ENCODE peak calls at places on chromosomes 5 and 9, in six cellular contexts. M, H, N, U, W and D are unnamed samples.

GRCh38 chr9:36872641-36873040 is 161.4 kb downstream of the PAX5 start:
- DNase-seq in U (no peak), M (no peak), H (no peak), N (no peak), W (no peak), D (no peak)

GRCh38 chr5:177996660-177997318 is 747 bp upstream of the PROP1 start:
- DNase-seq in W (no peak), M (no peak), U (no peak), H (no peak), N (no peak), D (no peak)

GRCh38 chr5:158382473-158382872 is 523.5 kb upstream of the CLINT1 start:
- DNase-seq in M (peak; percentile 35), N (peak; percentile 97), W (peak; percentile 96), U (peak; percentile 98), H (no peak), D (no peak)

GRCh38 chr5:41863871-41864486 is 6.2 kb downstream of the OXCT1 start:
- DNase-seq in U (peak; percentile 35), W (no peak), N (no peak), M (no peak), H (no peak), D (no peak)

GRCh38 chr9:86766912-86767311 is 180.4 kb downstream of the GAS1 start:
- DNase-seq in U (peak; percentile 87), M (peak; percentile 95), H (no peak), N (peak; percentile 98), W (peak; percentile 68), D (peak; percentile 12)

GRCh38 chr5:168865973-168866372 is 286.8 kb upstream of the PANK3 start:
- DNase-seq in H (no peak), U (no peak), W (no peak), M (no peak), N (no peak), D (no peak)

GRCh38 chr9:119803679-119804078 is 434.4 kb upstream of the BRINP1 start:
- DNase-seq in U (no peak), H (no peak), N (no peak), M (no peak), W (no peak), D (no peak)

GRCh38 chr5:125311743-125312142 is 565.3 kb upstream of the ZNF608 start:
- DNase-seq in M (peak; percentile 64), W (peak; percentile 72), N (peak; percentile 89), U (peak; percentile 92), H (no peak), D (no peak)

GRCh38 chr5:1060535-1060981 is 51.3 kb downstream of the SLC12A7 start:
- DNase-seq in U (no peak), H (no peak), N (no peak), W (no peak), M (no peak), D (no peak)

GRCh38 chr9:107175039-107175438 is 108.0 kb upstream of the RAD23B start:
- DNase-seq in W (no peak), U (peak; percentile 35), N (no peak), H (no peak), M (no peak), D (no peak)

GRCh38 chr5:109329296-109330252 is 80.2 kb downstream of the PJA2 start:
- DNase-seq in H (no peak), W (no peak), N (peak; percentile 37), M (no peak), U (peak; percentile 77), D (no peak)

GRCh38 chr9:134413890-134414731 is 87.9 kb downstream of the RXRA start:
- DNase-seq in W (peak; percentile 64), U (peak; percentile 91), N (peak; percentile 95), H (no peak), M (no peak), D (no peak)

GRCh38 chr9:89825648-89826047 is 220.8 kb downstream of the GADD45G start:
- DNase-seq in H (no peak), W (no peak), N (no peak), M (no peak), U (no peak), D (no peak)

GRCh38 chr9:119959846-119960545 is 590.8 kb upstream of the BRINP1 start:
- DNase-seq in W (no peak), U (no peak), H (no peak), M (no peak), N (no peak), D (no peak)

GRCh38 chr5:80937591-80937990 is 22.6 kb upstream of the RASGRF2 start:
- DNase-seq in M (no peak), N (peak; percentile 65), W (no peak), H (no peak), U (peak; percentile 58), D (no peak)

GRCh38 chr9:84354035-84354434 is 13.5 kb upstream of the SLC28A3 start:
- DNase-seq in U (no peak), H (no peak), W (no peak), M (no peak), N (no peak), D (no peak)

GRCh38 chr5:149448831-149449714 is 70.0 kb upstream of the IL17B start:
- DNase-seq in U (peak; percentile 47), H (no peak), M (no peak), W (no peak), N (no peak), D (no peak)

GRCh38 chr9:6441269-6441668 is 28.3 kb downstream of the UHRF2 start:
- DNase-seq in H (no peak), U (peak; percentile 40), M (no peak), W (no peak), N (no peak), D (no peak)

GRCh38 chr5:148290271-148291195 is 21.7 kb upstream of the SPINK7 start:
- DNase-seq in U (peak; percentile 13), M (no peak), W (no peak), H (peak; percentile 5), N (peak; percentile 23), D (peak; percentile 34)

GRCh38 chr5:543755-544674 is 19.8 kb upstream of the SLC9A3 start:
- DNase-seq in M (no peak), N (no peak), H (no peak), U (no peak), W (no peak), D (peak; percentile 35)

GRCh38 chr9:126373241-126373640 is 46.6 kb downstream of the MVB12B start:
- DNase-seq in M (peak; percentile 62), W (no peak), N (peak; percentile 22), H (no peak), U (peak; percentile 70), D (peak; percentile 48)

GRCh38 chr5:133527311-133527710 is 85.0 kb downstream of the FSTL4 start:
- DNase-seq in N (no peak), H (no peak), M (no peak), W (no peak), U (peak; percentile 37), D (no peak)

GRCh38 chr9:4980046-4980727 is 4.9 kb upstream of the JAK2 start:
- DNase-seq in N (no peak), U (peak; percentile 14), M (peak; percentile 72), W (no peak), H (no peak), D (no peak)

GRCh38 chr9:12785251-12785880 is 10.5 kb downstream of the LURAP1L start:
- DNase-seq in N (peak; percentile 59), U (peak; percentile 28), M (peak; percentile 80), W (no peak), H (no peak), D (peak; percentile 45)

GRCh38 chr5:95590880-95591279 is 29.0 kb upstream of the GPR150 start:
- DNase-seq in N (no peak), M (no peak), U (no peak), W (no peak), H (no peak), D (no peak)

GRCh38 chr5:17365326-17365725 is 132.7 kb upstream of the TAF11L2 start:
- DNase-seq in N (no peak), U (no peak), W (no peak), H (no peak), M (no peak), D (no peak)

GRCh38 chr5:52657231-52657645 is 130.5 kb upstream of the ITGA1 start:
- DNase-seq in M (peak; percentile 43), N (peak; percentile 28), H (peak; percentile 30), U (peak; percentile 56), W (no peak), D (peak; percentile 64)

GRCh38 chr5:41835625-41836024 is 34.6 kb downstream of the OXCT1 start:
- DNase-seq in H (no peak), N (peak; percentile 83), W (peak; percentile 70), U (peak; percentile 88), M (no peak), D (no peak)

GRCh38 chr5:1093361-1093760 is 18.5 kb downstream of the SLC12A7 start:
- DNase-seq in U (no peak), M (no peak), H (no peak), W (no peak), N (no peak), D (no peak)

GRCh38 chr9:128107971-128108783 is 19.4 kb downstream of the PTGES2 start:
- DNase-seq in N (no peak), W (no peak), U (no peak), M (no peak), H (no peak), D (no peak)

GRCh38 chr5:1020461-1020961 is 11.9 kb downstream of the NKD2 start:
- DNase-seq in N (no peak), H (no peak), W (no peak), M (no peak), U (no peak), D (no peak)

GRCh38 chr9:95383198-95383673 is 65.7 kb upstream of the FANCC start:
- DNase-seq in N (peak; percentile 97), M (peak; percentile 99), W (peak; percentile 50), U (peak; percentile 93), H (no peak), D (no peak)

GRCh38 chr9:79662553-79662956 is 90.8 kb downstream of the TLE4 start:
- DNase-seq in W (no peak), H (no peak), U (peak; percentile 60), M (no peak), N (no peak), D (no peak)

GRCh38 chr9:14910178-14910805 is at the start of gene FREM1:
- DNase-seq in M (no peak), W (no peak), U (peak; percentile 10), N (no peak), H (no peak), D (peak; percentile 11)

GRCh38 chr9:15509931-15510788 is 610 bp downstream of the PSIP1 start:
- DNase-seq in W (no peak), M (no peak), H (peak; percentile 39), U (peak; percentile 35), N (peak; percentile 26), D (peak; percentile 40)

GRCh38 chr5:154058055-154059038 is 19.6 kb downstream of the MFAP3 start:
- DNase-seq in U (peak; percentile 13), W (no peak), M (peak; percentile 87), H (no peak), N (peak; percentile 22), D (no peak)

GRCh38 chr9:112582371-112582770 is 95.7 kb downstream of the KIAA1958 start:
- DNase-seq in H (no peak), M (no peak), U (no peak), W (no peak), N (no peak), D (no peak)